ENCODE peak calls at places on chromosomes 3 and 15, in five cellular contexts. M, X, O, J and C are unnamed samples.

GRCh38 chr3:151501171-151501790 is 40.4 kb upstream of the IGSF10 start:
- DNase-seq in M (no peak), X (no peak), O (no peak), J (no peak), C (no peak)

GRCh38 chr15:100298257-100298656 is 43.5 kb downstream of the ADAMTS17 start:
- DNase-seq in M (no peak), X (no peak), O (peak), J (no peak), C (no peak)

GRCh38 chr3:124699033-124699432 is 31.2 kb upstream of the UMPS start:
- DNase-seq in M (no peak), X (no peak), O (no peak), J (no peak), C (no peak)

GRCh38 chr3:129617381-129618185 is 11.1 kb upstream of the PLXND1 start:
- DNase-seq in M (no peak), X (no peak), O (peak), J (no peak), C (peak)

GRCh38 chr3:54278960-54279359 is 156.6 kb downstream of the CACNA2D3 start:
- DNase-seq in M (no peak), X (peak), O (no peak), J (no peak), C (no peak)

GRCh38 chr3:107992976-107993684 is 97.7 kb downstream of the CD47 start:
- DNase-seq in M (peak), X (no peak), O (no peak), J (no peak), C (peak)

GRCh38 chr3:100111728-100112127 is 2.6 kb downstream of the FILIP1L start:
- DNase-seq in M (no peak), X (no peak), O (no peak), J (no peak), C (no peak)

GRCh38 chr3:192409203-192409837 is 318.0 kb downstream of the FGF12 start:
- DNase-seq in M (peak), X (no peak), O (peak), J (no peak), C (peak)

GRCh38 chr15:67322481-67322880 is 67.9 kb downstream of the IQCH start:
- DNase-seq in M (no peak), X (no peak), O (no peak), J (no peak), C (no peak)

GRCh38 chr3:102132370-102132769 is 283.1 kb downstream of the NFKBIZ start:
- DNase-seq in M (no peak), X (no peak), O (no peak), J (no peak), C (no peak)

GRCh38 chr3:39413691-39414420 is 7.3 kb downstream of the RPSA start:
- DNase-seq in M (no peak), X (no peak), O (no peak), J (no peak), C (no peak)

GRCh38 chr15:76674883-76675282 is 230.3 kb downstream of the SCAPER start:
- DNase-seq in M (peak), X (no peak), O (no peak), J (no peak), C (no peak)

GRCh38 chr3:183594636-183595035 is 39.1 kb upstream of the KLHL6 start:
- DNase-seq in M (no peak), X (no peak), O (no peak), J (no peak), C (no peak)

GRCh38 chr3:9135930-9136525 is 113.4 kb downstream of the SRGAP3 start:
- DNase-seq in M (no peak), X (no peak), O (no peak), J (no peak), C (no peak)

GRCh38 chr3:185207931-185208746 is 45.7 kb downstream of the EHHADH start:
- DNase-seq in M (no peak), X (no peak), O (no peak), J (no peak), C (no peak)

GRCh38 chr15:63576441-63576840 is 20.7 kb upstream of the FBXL22 start:
- DNase-seq in M (no peak), X (no peak), O (no peak), J (no peak), C (no peak)

GRCh38 chr3:45795882-45796765 is at the start of gene SLC6A20:
- DNase-seq in M (no peak), X (no peak), O (no peak), J (no peak), C (peak)

GRCh38 chr3:139225551-139225950 is 118.3 kb upstream of the MRPS22 start:
- DNase-seq in M (no peak), X (no peak), O (no peak), J (no peak), C (no peak)

GRCh38 chr15:52161406-52161966 is 29.7 kb downstream of the GNB5 start:
- DNase-seq in M (no peak), X (no peak), O (no peak), J (no peak), C (no peak)

GRCh38 chr3:120526011-120526870 is 69.9 kb upstream of the NDUFB4 start:
- DNase-seq in M (no peak), X (no peak), O (no peak), J (no peak), C (no peak)

GRCh38 chr3:48845170-48845569 is 2.5 kb downstream of the PRKAR2A start:
- DNase-seq in M (no peak), X (no peak), O (no peak), J (no peak), C (no peak)

GRCh38 chr15:58454950-58455401 is 23.2 kb downstream of the LIPC start:
- DNase-seq in M (no peak), X (peak), O (no peak), J (no peak), C (no peak)

GRCh38 chr3:42019953-42020260 is 58.0 kb upstream of the ULK4 start:
- DNase-seq in M (no peak), X (no peak), O (no peak), J (no peak), C (no peak)

GRCh38 chr3:59809750-59810444 is 760.1 kb upstream of the CFAP20DC start:
- DNase-seq in M (peak), X (no peak), O (no peak), J (no peak), C (no peak)

GRCh38 chr3:9784876-9785443 is 7.3 kb downstream of the TADA3 start:
- DNase-seq in M (no peak), X (no peak), O (peak), J (no peak), C (no peak)

GRCh38 chr3:56621686-56622085 is 61.4 kb downstream of the TASOR start:
- DNase-seq in M (no peak), X (no peak), O (no peak), J (no peak), C (no peak)

GRCh38 chr3:43379343-43379742 is 93.0 kb downstream of the SNRK start:
- DNase-seq in M (no peak), X (no peak), O (no peak), J (no peak), C (no peak)

GRCh38 chr3:87088366-87088983 is 97.5 kb upstream of the VGLL3 start:
- DNase-seq in M (no peak), X (no peak), O (peak), J (no peak), C (no peak)

GRCh38 chr15:66858423-66859207 is 156.6 kb downstream of the SMAD6 start:
- DNase-seq in M (no peak), X (no peak), O (no peak), J (no peak), C (no peak)

GRCh38 chr15:51416129-51416528 is 74.7 kb downstream of the GLDN start:
- DNase-seq in M (no peak), X (no peak), O (no peak), J (no peak), C (no peak)

GRCh38 chr3:4674216-4674615 is 181.1 kb downstream of the ITPR1 start:
- DNase-seq in M (no peak), X (no peak), O (no peak), J (no peak), C (no peak)

GRCh38 chr3:38575279-38575843 is 74.1 kb downstream of the SCN5A start:
- DNase-seq in M (no peak), X (no peak), O (no peak), J (no peak), C (peak)

GRCh38 chr15:100186960-100187359 is 154.8 kb downstream of the ADAMTS17 start:
- DNase-seq in M (no peak), X (no peak), O (no peak), J (no peak), C (no peak)